ENCODE peak calls at places on chromosome X, in seven cellular contexts. Z is SK-N-SH, C is K562, G is T47D, A is HepG2, T is H1, V is HCT116. Y is an unnamed sample.

GRCh38 chrX:13741695-13742094 is 7.1 kb downstream of the OFD1 start:
- DNase-seq in Z (no peak), C (no peak), G (no peak), A (no peak), T (no peak), V (no peak), Y (no peak)

GRCh38 chrX:19739683-19740082 is 147.7 kb downstream of the SH3KBP1 start:
- DNase-seq in Z (peak), C (peak), G (peak), A (peak), T (peak), V (peak), Y (no peak)

GRCh38 chrX:12138366-12139313 is at the start of gene FRMPD4:
- DNase-seq in Z (peak), C (no peak), G (no peak), A (no peak), T (peak), V (no peak), Y (no peak)

GRCh38 chrX:140500427-140500826 is 4.4 kb downstream of the SOX3 start:
- DNase-seq in Z (no peak), C (no peak), G (peak), A (no peak), T (no peak), V (no peak), Y (no peak)

GRCh38 chrX:39381446-39381845 is 580.2 kb downstream of the MID1IP1 start:
- DNase-seq in Z (no peak), C (no peak), G (no peak), A (no peak), T (no peak), V (no peak), Y (no peak)

GRCh38 chrX:150934453-150934852 is 36.0 kb upstream of the CD99L2 start:
- DNase-seq in Z (no peak), C (no peak), G (peak), A (no peak), T (no peak), V (no peak), Y (no peak)

GRCh38 chrX:115229337-115229991 is 4.4 kb downstream of the LRCH2 start:
- DNase-seq in Z (no peak), C (no peak), G (no peak), A (no peak), T (no peak), V (no peak), Y (no peak)

GRCh38 chrX:27008486-27008885 is 454.7 kb downstream of the PPP4R3C start:
- DNase-seq in Z (no peak), C (no peak), G (no peak), A (no peak), T (no peak), V (no peak), Y (no peak)

GRCh38 chrX:40021647-40022046 is 76.1 kb downstream of the BCOR start:
- DNase-seq in Z (no peak), C (no peak), G (no peak), A (no peak), T (no peak), V (no peak), Y (no peak)

GRCh38 chrX:38675856-38676255 is 114.5 kb downstream of the TSPAN7 start:
- DNase-seq in Z (no peak), C (no peak), G (no peak), A (no peak), T (no peak), V (no peak), Y (no peak)

GRCh38 chrX:129540068-129540653 is at the start of gene OCRL:
- DNase-seq in Z (peak), C (peak), G (peak), A (peak), T (peak), V (peak), Y (no peak)

GRCh38 chrX:17525762-17526555 is 151.0 kb downstream of the NHS start:
- DNase-seq in Z (no peak), C (no peak), G (no peak), A (no peak), T (no peak), V (no peak), Y (no peak)

GRCh38 chrX:17525266-17525665 is 150.3 kb downstream of the NHS start:
- DNase-seq in Z (no peak), C (no peak), G (no peak), A (no peak), T (no peak), V (no peak), Y (no peak)

GRCh38 chrX:17527932-17528331 is 152.9 kb downstream of the NHS start:
- DNase-seq in Z (no peak), C (no peak), G (no peak), A (no peak), T (no peak), V (no peak), Y (no peak)

GRCh38 chrX:17529349-17529748 is 154.3 kb downstream of the NHS start:
- DNase-seq in Z (no peak), C (no peak), G (no peak), A (no peak), T (no peak), V (no peak), Y (no peak)

DNA sequence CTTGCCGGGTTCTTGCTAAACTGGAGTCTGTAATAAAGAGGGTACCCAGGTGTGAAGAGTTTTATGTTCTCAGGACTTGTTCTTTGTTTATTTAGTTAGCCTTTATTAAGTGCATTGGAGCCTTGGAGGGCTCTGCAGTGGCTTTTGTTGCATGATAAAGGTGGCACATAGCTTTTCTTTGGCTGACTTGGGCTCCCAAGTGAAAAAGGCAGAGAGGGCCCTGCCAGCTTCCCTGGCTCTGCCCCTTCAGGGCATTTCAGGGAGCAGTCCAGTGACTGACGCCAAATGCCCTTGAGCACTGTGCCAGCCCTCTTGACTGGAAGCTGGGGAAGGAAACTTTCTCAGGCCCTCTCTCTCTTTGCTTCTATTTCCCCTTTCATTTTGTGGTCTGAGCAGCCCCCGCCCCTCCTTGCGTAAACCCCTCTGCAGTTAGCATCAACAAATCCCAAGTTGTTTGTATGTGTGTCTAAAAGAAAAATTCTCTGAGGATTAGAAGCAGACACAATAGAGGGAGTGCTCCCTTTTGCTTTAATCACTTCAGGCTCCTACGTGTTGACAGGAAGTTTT is 152.2 kb downstream of the NHS start:
- DNase-seq in Z (no peak), C (no peak), G (no peak), A (no peak), T (no peak), V (no peak), Y (no peak)
- TF ChIP-seq JUND in Z (no peak), C (no peak), G (no peak), A (no peak), T (no peak), V (no peak), Y (no peak)

GRCh38 chrX:23902419-23902818 is 5.3 kb downstream of the APOO start:
- DNase-seq in Z (peak), C (peak), G (peak), A (peak), T (no peak), V (no peak), Y (no peak)
- TF ChIP-seq JUND in Z (no peak), C (peak), G (no peak), A (no peak), T (no peak), V (no peak), Y (no peak)

GRCh38 chrX:70026851-70027200 is 22.9 kb downstream of the AWAT2 start:
- DNase-seq in Z (no peak), C (no peak), G (no peak), A (no peak), T (no peak), V (no peak), Y (no peak)

GRCh38 chrX:70022608-70023007 is 27.1 kb downstream of the AWAT2 start:
- DNase-seq in Z (no peak), C (no peak), G (no peak), A (no peak), T (no peak), V (no peak), Y (no peak)

GRCh38 chrX:70029790-70030189 is 19.9 kb downstream of the AWAT2 start:
- DNase-seq in Z (no peak), C (no peak), G (no peak), A (no peak), T (no peak), V (no peak), Y (no peak)

GRCh38 chrX:70026112-70026850 is 23.5 kb downstream of the AWAT2 start:
- DNase-seq in Z (no peak), C (no peak), G (no peak), A (no peak), T (no peak), V (no peak), Y (no peak)

DNA sequence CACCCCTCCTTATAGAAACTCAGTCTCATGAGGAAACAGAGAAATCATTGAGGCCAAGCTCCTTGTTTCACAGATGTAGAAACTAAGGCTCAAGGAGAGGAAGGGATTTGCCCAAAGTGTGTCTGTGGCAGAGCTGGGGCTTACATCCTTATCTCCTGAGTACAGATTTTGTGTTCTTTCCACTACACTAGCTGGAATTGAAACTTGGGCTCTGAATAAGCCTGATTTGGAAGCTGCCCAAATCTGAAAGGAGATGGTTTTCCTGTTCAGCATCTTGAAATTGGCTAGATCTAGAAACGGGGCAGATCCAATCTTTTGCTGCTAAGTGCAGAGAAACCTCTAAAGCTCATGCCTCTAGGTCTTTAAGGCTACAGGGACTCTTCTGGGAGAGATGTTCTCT is 24.3 kb downstream of the AWAT2 start:
- DNase-seq in Z (no peak), C (no peak), G (no peak), A (no peak), T (no peak), V (no peak), Y (no peak)
- TF ChIP-seq JUND in Z (no peak), C (no peak), G (no peak), A (no peak), T (no peak), V (no peak), Y (no peak)

DNA sequence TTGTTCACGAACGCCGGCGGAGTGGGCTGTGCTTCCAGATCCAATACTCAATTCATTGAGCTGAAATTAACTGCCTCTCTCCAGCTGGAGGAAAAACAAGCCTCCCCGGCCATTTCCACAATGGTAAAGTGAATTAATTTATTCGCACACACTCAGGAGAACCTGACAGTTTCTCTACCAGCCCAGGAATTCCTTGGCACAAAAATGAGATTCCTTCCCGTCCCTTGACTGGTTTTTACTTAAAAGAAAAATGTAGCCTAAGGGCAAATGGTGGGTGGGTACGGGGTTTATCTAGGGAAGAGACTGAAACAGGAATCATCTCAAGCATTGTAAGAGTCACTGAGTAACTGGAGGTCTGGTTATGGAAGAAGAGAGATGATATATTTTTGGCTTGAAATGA is 102.7 kb downstream of the VCX3A start:
- DNase-seq in Z (no peak), C (no peak), G (no peak), A (no peak), T (no peak), V (no peak), Y (no peak)
- TF ChIP-seq JUND in Z (no peak), C (no peak), G (no peak), A (no peak), T (no peak), V (no peak), Y (no peak)

GRCh38 chrX:101191217-101191750 is 28.3 kb upstream of the DRP2 start:
- DNase-seq in Z (peak), C (peak), G (no peak), A (no peak), T (peak), V (no peak), Y (no peak)
- TF ChIP-seq JUND in Z (no peak), C (no peak), G (no peak), A (no peak), T (no peak), V (no peak), Y (no peak)

DNA sequence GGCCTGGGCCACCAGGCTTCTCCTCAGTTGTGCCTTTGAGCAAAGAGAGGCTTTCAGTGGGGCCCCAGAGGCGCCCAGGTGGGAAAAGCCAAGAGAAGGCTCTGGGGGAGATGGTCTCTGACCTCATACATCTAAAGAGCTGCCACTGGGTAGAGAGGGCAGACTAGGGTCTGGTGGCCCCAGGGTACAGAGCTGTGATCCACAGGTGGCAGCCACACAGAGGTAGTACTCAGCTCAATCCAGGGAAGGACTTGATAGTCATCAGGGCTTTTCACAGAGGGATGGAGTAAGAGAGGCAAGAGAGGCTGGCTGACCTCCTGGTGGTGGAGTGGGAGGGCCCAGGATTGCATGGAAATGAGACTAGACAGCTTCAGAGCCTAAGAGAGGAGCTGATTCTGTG is 53.2 kb upstream of the PJA1 start:
- DNase-seq in Z (no peak), C (no peak), G (no peak), A (no peak), T (no peak), V (no peak), Y (no peak)
- TF ChIP-seq JUND in Z (no peak), C (no peak), G (no peak), A (no peak), T (no peak), V (no peak), Y (no peak)